ENCODE peak calls at places on chromosomes 12 and 14, in nine cellular contexts. J is WTC11; V is hippocampal formation; P is EL; H is CD4-positive, CD25-positive, alpha-beta regulatory T cell; X is kidney tubule cell; E is stimulated activated CD4-positive, alpha-beta T cell treated with anti-CD3 and anti-CD28 coated beads, Interleukin-4, amount 100 ng/mL, for 1 hour; T is T-helper 2 cell; R is cardiac muscle cell. G is an unnamed sample.
A peak's percentile ranks its signal among the peaks of the same experiment; 100 is the strongest.

GRCh38 chr14:39488600-39488999 is 56.4 kb upstream of the FBXO33 start:
- DNase-seq in J (peak; percentile 76), V (peak; percentile 10), P (no peak), H (no peak), X (peak; percentile 11), E (no peak), T (no peak), R (peak; percentile 17), G (no peak)

GRCh38 chr12:18242380-18243089 is 18.8 kb upstream of the PIK3C2G start:
- DNase-seq in J (no peak), V (no peak), P (no peak), H (no peak), X (no peak), E (no peak), T (no peak), R (no peak), G (no peak)

GRCh38 chr14:55123101-55123500 is 6.0 kb upstream of the LGALS3 start:
- DNase-seq in J (no peak), V (no peak), P (peak; percentile 90), H (no peak), X (peak; percentile 85), E (no peak), T (no peak), R (peak; percentile 92), G (no peak)

GRCh38 chr12:90959538-90960139 is 4.7 kb upstream of the CCER1 start:
- DNase-seq in J (no peak), V (no peak), P (peak; percentile 56), H (peak; percentile 44), X (peak; percentile 50), E (no peak), T (no peak), R (peak; percentile 72), G (no peak)

GRCh38 chr12:28824193-28824846 is 324.8 kb upstream of the FAR2 start:
- DNase-seq in J (no peak), V (no peak), P (no peak), H (no peak), X (no peak), E (no peak), T (no peak), R (no peak), G (no peak)

GRCh38 chr12:6644257-6644596 is 3.0 kb downstream of the ACRBP start:
- DNase-seq in J (no peak), V (no peak), P (no peak), H (no peak), X (no peak), E (no peak), T (no peak), R (no peak), G (no peak)

GRCh38 chr14:27613102-27613501 is 1015.3 kb upstream of the NOVA1 start:
- DNase-seq in J (no peak), V (no peak), P (no peak), H (no peak), X (no peak), E (no peak), T (no peak), R (no peak), G (no peak)

GRCh38 chr14:54040851-54041250 is 84.2 kb upstream of the BMP4 start:
- DNase-seq in J (no peak), V (no peak), P (peak; percentile 79), H (no peak), X (peak; percentile 16), E (no peak), T (no peak), R (no peak), G (no peak)

GRCh38 chr12:93502802-93503623 is 35.7 kb downstream of the MRPL42 start:
- DNase-seq in J (peak; percentile 45), V (peak; percentile 3), P (peak; percentile 45), H (peak; percentile 83), X (peak; percentile 42), E (peak; percentile 52), T (peak; percentile 41), R (peak; percentile 69), G (no peak)

GRCh38 chr12:13171921-13172859 is 24.3 kb upstream of the EMP1 start:
- DNase-seq in J (peak; percentile 53), V (no peak), P (peak; percentile 77), H (no peak), X (peak; percentile 95), E (no peak), T (no peak), R (peak; percentile 47), G (no peak)

GRCh38 chr14:22955702-22956575 is 951 bp downstream of the HAUS4 start:
- DNase-seq in J (no peak), V (no peak), P (peak; percentile 29), H (no peak), X (peak; percentile 84), E (no peak), T (no peak), R (no peak), G (no peak)

GRCh38 chr14:60183724-60184596 is 18.8 kb upstream of the DHRS7 start:
- DNase-seq in J (no peak), V (no peak), P (peak; percentile 66), H (peak; percentile 85), X (peak; percentile 70), E (no peak), T (no peak), R (peak; percentile 82), G (no peak)

GRCh38 chr12:124736115-124737039 is 127.3 kb downstream of the SCARB1 start:
- DNase-seq in J (no peak), V (no peak), P (no peak), H (no peak), X (no peak), E (no peak), T (no peak), R (no peak), G (no peak)

GRCh38 chr12:46266869-46267617 is 1.8 kb downstream of the SLC38A1 start:
- DNase-seq in J (peak; percentile 63), V (peak; percentile 20), P (peak; percentile 71), H (peak; percentile 87), X (peak; percentile 64), E (peak; percentile 56), T (peak; percentile 38), R (peak; percentile 74), G (no peak)

GRCh38 chr14:28116716-28117115 is 649.9 kb upstream of the FOXG1 start:
- DNase-seq in J (peak; percentile 13), V (no peak), P (no peak), H (no peak), X (no peak), E (no peak), T (no peak), R (no peak), G (no peak)

GRCh38 chr12:127655691-127656090 is 611.3 kb upstream of the TMEM132C start:
- DNase-seq in J (no peak), V (no peak), P (peak; percentile 52), H (no peak), X (no peak), E (no peak), T (no peak), R (no peak), G (no peak)

GRCh38 chr14:29743566-29743965 is 184.1 kb downstream of the PRKD1 start:
- DNase-seq in J (no peak), V (no peak), P (no peak), H (no peak), X (no peak), E (no peak), T (no peak), R (no peak), G (no peak)

GRCh38 chr14:28896337-28896736 is 129.8 kb downstream of the FOXG1 start:
- DNase-seq in J (no peak), V (no peak), P (no peak), H (no peak), X (no peak), E (no peak), T (no peak), R (no peak), G (no peak)

GRCh38 chr12:53495903-53496751 is 3.1 kb downstream of the MAP3K12 start:
- DNase-seq in J (peak; percentile 69), V (peak; percentile 29), P (peak; percentile 87), H (no peak), X (peak; percentile 67), E (no peak), T (no peak), R (peak; percentile 91), G (no peak)

GRCh38 chr12:70353780-70354640 is 12.1 kb upstream of the KCNMB4 start:
- DNase-seq in J (no peak), V (no peak), P (no peak), H (no peak), X (no peak), E (no peak), T (no peak), R (no peak), G (no peak)

GRCh38 chr12:81987351-81987750 is 228.2 kb upstream of the PPFIA2 start:
- DNase-seq in J (no peak), V (no peak), P (no peak), H (no peak), X (no peak), E (no peak), T (no peak), R (no peak), G (no peak)

GRCh38 chr14:95577875-95578274 is 43.0 kb downstream of the GLRX5 start:
- DNase-seq in J (no peak), V (no peak), P (no peak), H (no peak), X (peak; percentile 73), E (no peak), T (no peak), R (no peak), G (no peak)

GRCh38 chr14:93787465-93788306 is 599 bp downstream of the PRIMA1 start:
- DNase-seq in J (peak; percentile 74), V (no peak), P (no peak), H (no peak), X (no peak), E (no peak), T (no peak), R (no peak), G (no peak)

GRCh38 chr12:100913872-100914600 is 119.5 kb downstream of the ANO4 start:
- DNase-seq in J (no peak), V (no peak), P (no peak), H (no peak), X (no peak), E (no peak), T (no peak), R (no peak), G (no peak)

GRCh38 chr14:33943484-33943883 is 7.4 kb downstream of the EGLN3 start:
- DNase-seq in J (no peak), V (no peak), P (no peak), H (no peak), X (no peak), E (no peak), T (no peak), R (no peak), G (no peak)

GRCh38 chr12:71392521-71393145 is 47.0 kb upstream of the LGR5 start:
- DNase-seq in J (no peak), V (no peak), P (peak; percentile 66), H (peak; percentile 57), X (peak; percentile 81), E (no peak), T (no peak), R (peak; percentile 86), G (no peak)

GRCh38 chr14:36582011-36582873 is at the start of gene NKX2-8:
- DNase-seq in J (peak; percentile 51), V (no peak), P (no peak), H (no peak), X (no peak), E (no peak), T (no peak), R (no peak), G (no peak)

GRCh38 chr14:94538070-94538740 is 23.0 kb upstream of the SERPINA4 start:
- DNase-seq in J (no peak), V (no peak), P (no peak), H (no peak), X (no peak), E (no peak), T (no peak), R (no peak), G (no peak)

GRCh38 chr14:104342435-104343293 is 204.3 kb downstream of the KIF26A start:
- DNase-seq in J (peak; percentile 49), V (no peak), P (no peak), H (no peak), X (no peak), E (no peak), T (no peak), R (no peak), G (no peak)

GRCh38 chr12:125564753-125565152 is 499.5 kb downstream of the AACS start:
- DNase-seq in J (no peak), V (no peak), P (no peak), H (no peak), X (no peak), E (no peak), T (no peak), R (no peak), G (no peak)

GRCh38 chr12:121009744-121010143 is 6.5 kb downstream of the C12orf43 start:
- DNase-seq in J (peak; percentile 64), V (no peak), P (peak; percentile 39), H (no peak), X (peak; percentile 71), E (no peak), T (no peak), R (peak; percentile 52), G (no peak)